ENCODE peak calls at places on chromosome 20, in four cellular contexts. Q is mammary epithelial cell, J is transverse colon, M is sigmoid colon. I is an unnamed sample.
A peak's percentile ranks its signal among the peaks of the same experiment; 100 is the strongest.

GRCh38 chr20:36847009-36847709 is 28.8 kb upstream of the TLDC2 start:
- DNase-seq in M (peak; percentile 98), Q (peak; percentile 80), J (peak; percentile 64), I (no peak)

GRCh38 chr20:34111057-34111711 is 859 bp downstream of the EIF2S2 start:
- DNase-seq in J (peak; percentile 18), M (peak; percentile 66), Q (peak; percentile 58), I (no peak)

GRCh38 chr20:25280051-25280573 is 32.2 kb downstream of the PYGB start:
- DNase-seq in M (peak; percentile 82), J (peak; percentile 29), Q (no peak), I (no peak)

GRCh38 chr20:33648396-33649004 is 13.6 kb upstream of the C20orf144 start:
- DNase-seq in M (no peak), J (no peak), Q (peak; percentile 38), I (no peak)

GRCh38 chr20:54560357-54560756 is 85.0 kb downstream of the DOK5 start:
- DNase-seq in Q (no peak), M (no peak), J (no peak), I (no peak)

GRCh38 chr20:16806886-16807285 is 58.7 kb downstream of the OTOR start:
- DNase-seq in M (no peak), Q (no peak), J (no peak), I (no peak)

GRCh38 chr20:63746766-63747315 is 7.3 kb downstream of the SLC2A4RG start:
- DNase-seq in J (no peak), M (no peak), Q (no peak), I (no peak)

GRCh38 chr20:40630723-40631631 is 58.1 kb downstream of the MAFB start:
- DNase-seq in M (no peak), J (no peak), Q (peak; percentile 31), I (no peak)

GRCh38 chr20:4074877-4075455 is 59.6 kb upstream of the RNF24 start:
- DNase-seq in M (peak; percentile 26), J (no peak), Q (no peak), I (no peak)

GRCh38 chr20:35226775-35227681 is 538 bp downstream of the MMP24 start:
- DNase-seq in M (no peak), Q (peak; percentile 23), J (peak; percentile 14), I (no peak)

GRCh38 chr20:35954907-35955251 is 577 bp upstream of the SCAND1 start:
- DNase-seq in M (no peak), J (no peak), Q (no peak), I (no peak)

GRCh38 chr20:63503524-63503923 is 4.6 kb upstream of the EEF1A2 start:
- DNase-seq in Q (no peak), J (no peak), M (no peak), I (no peak)

GRCh38 chr20:8557711-8558110 is 425.6 kb downstream of the PLCB1 start:
- DNase-seq in J (no peak), M (no peak), Q (no peak), I (no peak)

GRCh38 chr20:43983359-43983758 is 68.7 kb downstream of the TOX2 start:
- DNase-seq in J (peak; percentile 80), Q (no peak), M (no peak), I (no peak)

GRCh38 chr20:36440370-36441026 is 100.8 kb upstream of the MYL9 start:
- DNase-seq in Q (no peak), M (no peak), J (no peak), I (no peak)

GRCh38 chr20:60968853-60969720 is 283.0 kb upstream of the CDH4 start:
- DNase-seq in M (no peak), J (no peak), Q (no peak), I (no peak)

GRCh38 chr20:60052322-60052721 is 94.1 kb downstream of the CDH26 start:
- DNase-seq in J (no peak), Q (no peak), M (no peak), I (no peak)

GRCh38 chr20:36826556-36827244 is 49.2 kb upstream of the TLDC2 start:
- DNase-seq in J (no peak), Q (no peak), M (no peak), I (no peak)

GRCh38 chr20:17798601-17799000 is 98.8 kb downstream of the BANF2 start:
- DNase-seq in Q (peak; percentile 13), J (no peak), M (no peak), I (no peak)

GRCh38 chr20:19026901-19027644 is 185.4 kb upstream of the SLC24A3 start:
- DNase-seq in M (no peak), Q (no peak), J (no peak), I (no peak)

GRCh38 chr20:19024296-19025035 is 188.0 kb upstream of the SLC24A3 start:
- DNase-seq in J (no peak), M (no peak), Q (no peak), I (no peak)

GRCh38 chr20:19025430-19026120 is 186.9 kb upstream of the SLC24A3 start:
- DNase-seq in M (no peak), J (no peak), Q (no peak), I (no peak)

GRCh38 chr20:19027971-19028370 is 184.5 kb upstream of the SLC24A3 start:
- DNase-seq in Q (no peak), M (no peak), J (no peak), I (no peak)

GRCh38 chr20:19026121-19026878 is 186.1 kb upstream of the SLC24A3 start:
- DNase-seq in M (peak; percentile 82), Q (no peak), J (no peak), I (no peak)
- H3K4me3 ChIP-seq in M (no peak overlapping the region), Q (no peak overlapping the region), J (no peak overlapping the region), I (no peak overlapping the region)

DNA sequence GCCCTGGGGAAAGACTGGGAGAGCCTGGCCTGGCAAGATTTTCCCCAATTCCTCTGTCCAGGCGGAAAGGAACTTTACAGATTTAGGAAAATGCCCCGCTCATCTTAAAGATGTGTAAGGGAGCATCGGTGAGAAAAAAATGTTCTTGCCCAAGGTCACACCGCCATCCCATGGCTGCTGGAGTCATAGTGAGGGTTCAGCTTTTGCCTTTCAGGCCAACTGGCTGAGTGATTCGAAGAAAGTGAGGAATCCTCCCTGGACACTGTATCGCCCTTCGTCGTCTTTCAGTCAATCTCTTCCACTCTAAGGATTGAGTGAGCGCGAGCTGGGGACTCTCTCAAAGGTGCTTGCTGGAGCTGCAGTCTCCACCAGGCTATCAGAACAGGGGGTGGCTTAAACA is 1.4 kb downstream of the WFDC2 start:
- DNase-seq in Q (no peak), J (no peak), M (no peak), I (no peak)
- TF ChIP-seq CTCF in Q (no peak), J (no peak), M (no peak), I (peak; percentile 10)

DNA sequence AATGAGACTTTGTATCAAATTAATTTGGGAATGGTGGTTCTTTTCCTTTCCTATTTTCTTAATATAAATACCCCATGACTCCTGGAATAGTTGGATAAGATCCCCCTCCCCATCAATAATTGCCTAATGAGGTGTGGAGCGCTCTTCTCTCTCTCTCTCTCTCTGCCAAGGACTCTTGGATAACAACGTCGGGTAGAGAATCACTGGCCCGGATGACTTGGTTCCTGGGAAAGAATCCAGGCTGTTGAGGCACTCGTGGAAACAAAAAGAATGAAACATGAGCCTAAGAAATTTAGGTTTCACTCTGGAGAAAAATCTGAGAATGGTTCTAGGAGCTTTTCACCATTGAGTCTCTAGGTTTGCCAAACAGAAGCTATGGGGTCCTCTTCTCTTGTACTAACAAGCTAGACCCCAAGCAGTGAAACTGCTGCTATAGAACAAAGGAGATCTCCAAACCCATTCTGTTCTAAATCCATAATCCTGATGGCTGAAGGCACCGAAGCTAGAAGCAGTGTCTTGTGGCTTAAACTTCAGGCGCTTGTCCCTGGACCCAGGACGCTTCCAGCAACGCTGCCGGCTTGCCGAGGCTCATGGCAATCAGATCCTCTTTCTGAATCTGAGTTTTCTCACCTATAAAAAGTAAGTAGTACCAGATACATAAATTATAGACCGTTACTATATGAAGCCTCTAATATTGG is 241.6 kb upstream of the BTBD3 start:
- DNase-seq in Q (no peak), M (no peak), J (no peak), I (no peak)
- H3K4me3 ChIP-seq in Q (no peak overlapping the region), M (no peak overlapping the region), J (no peak overlapping the region), I (no peak overlapping the region)

DNA sequence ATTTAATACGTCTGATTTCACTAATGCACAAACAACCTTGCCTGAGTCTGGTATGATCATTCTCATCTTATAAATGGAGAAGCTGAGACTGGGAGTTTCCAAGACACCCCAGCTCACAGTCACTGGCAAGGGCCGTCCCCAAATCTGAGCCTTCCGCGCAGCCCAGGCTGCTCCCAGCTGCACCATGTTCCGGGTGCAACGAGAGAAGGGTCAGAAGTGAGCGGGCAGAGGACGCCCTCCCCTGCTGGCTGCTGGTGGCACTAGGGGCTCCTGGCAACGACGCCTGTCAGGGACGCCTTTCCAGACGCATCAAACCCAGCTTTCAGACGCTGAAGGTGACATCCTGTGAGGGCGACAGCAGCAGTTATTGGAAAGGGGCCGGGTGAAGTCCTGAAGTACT is 115.3 kb upstream of the PROKR2 start:
- DNase-seq in M (no peak), Q (no peak), J (no peak), I (no peak)
- TF ChIP-seq CTCF in M (no peak), Q (no peak), J (no peak), I (no peak)

GRCh38 chr20:49614338-49615050 is 46.6 kb upstream of the PTGIS start:
- DNase-seq in Q (no peak), J (no peak), M (no peak), I (no peak)

GRCh38 chr20:49607568-49607967 is 39.6 kb upstream of the PTGIS start:
- DNase-seq in M (no peak), J (no peak), Q (no peak), I (no peak)

GRCh38 chr20:49612127-49612738 is 44.3 kb upstream of the PTGIS start:
- DNase-seq in J (peak; percentile 32), Q (no peak), M (peak; percentile 75), I (no peak)

GRCh38 chr20:49608752-49609670 is 41.1 kb upstream of the PTGIS start:
- DNase-seq in Q (peak; percentile 44), M (peak; percentile 82), J (peak; percentile 74), I (no peak)

GRCh38 chr20:49610701-49611538 is 43.0 kb upstream of the PTGIS start:
- DNase-seq in J (peak; percentile 87), M (peak; percentile 87), Q (peak; percentile 54), I (no peak)
- H3K4me3 ChIP-seq in J (no peak overlapping the region), M (peak overlapping the region; percentile 10), Q (peak overlapping the region; percentile 19), I (peak overlapping the region; percentile 3)

DNA sequence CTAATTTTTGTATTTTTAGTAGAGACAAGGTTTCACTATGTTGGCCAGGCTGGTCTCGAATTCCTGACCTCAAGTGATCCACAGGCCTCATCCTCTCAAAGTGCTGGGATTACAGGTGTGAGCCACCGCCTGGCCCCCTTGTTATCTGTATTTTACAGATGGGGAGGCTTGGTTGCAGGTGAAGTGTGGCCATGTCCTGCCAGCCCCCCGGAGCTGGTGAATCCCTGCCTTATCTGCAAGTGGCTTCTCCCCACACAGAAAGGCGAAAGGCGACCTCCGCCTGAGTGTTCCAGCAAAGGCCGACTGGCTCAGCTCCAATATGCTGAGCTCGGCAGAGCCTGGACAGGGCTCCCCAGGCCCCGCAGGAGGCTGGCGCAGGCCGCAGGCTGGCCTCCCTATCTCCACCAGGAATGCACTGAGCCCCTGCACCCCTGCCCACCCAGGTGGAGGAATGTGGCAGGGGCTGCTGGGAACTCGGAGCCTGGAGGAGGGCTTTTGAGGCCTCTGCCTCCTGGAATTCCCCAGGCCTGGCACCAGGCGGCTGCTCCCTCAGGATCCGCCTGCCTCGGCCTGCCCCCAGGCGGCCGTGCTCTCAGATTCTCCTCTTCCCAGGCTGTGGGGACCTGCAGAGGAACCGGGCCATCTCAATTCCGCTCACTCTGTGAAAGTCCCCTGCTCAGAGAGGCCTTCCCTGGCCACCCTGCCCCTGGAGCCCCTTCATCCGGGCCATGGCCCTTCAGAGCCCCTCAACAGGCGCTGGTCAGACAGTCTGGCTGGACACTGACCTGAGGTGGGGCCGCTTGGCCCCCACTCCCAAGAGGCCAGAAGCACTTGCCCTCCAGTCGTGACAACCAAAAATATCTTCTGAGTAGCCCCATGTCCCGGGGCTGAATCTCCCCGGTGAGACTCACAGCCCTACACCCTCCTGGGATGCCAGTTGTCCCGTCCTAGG is 9.3 kb upstream of the LAMA5 start:
- DNase-seq in M (peak; percentile 87), J (no peak), Q (peak; percentile 53), I (no peak)
- TF ChIP-seq CTCF in M (peak; percentile 63), J (peak; percentile 43), Q (peak; percentile 14), I (peak; percentile 17)